ENCODE peak calls at places on chromosomes 1 and 21, in four cellular contexts. H is GM12878, W is HepG2, P is H1. K is an unnamed sample.

GRCh38 chr1:15110867-15111230 is 42.7 kb upstream of the TMEM51 start:
- DNase-seq in H (no peak), W (peak; percentile 34), P (no peak), K (peak; percentile 30)

GRCh38 chr1:81672766-81673165 is 128.0 kb upstream of the ADGRL2 start:
- DNase-seq in H (no peak), W (no peak), P (no peak), K (no peak)

GRCh38 chr1:168202941-168203654 is 22.7 kb upstream of the SFT2D2 start:
- DNase-seq in H (no peak), W (peak; percentile 85), P (no peak), K (no peak)

GRCh38 chr21:18759267-18759666 is 355.7 kb upstream of the TMPRSS15 start:
- DNase-seq in H (no peak), W (no peak), P (no peak), K (no peak)

GRCh38 chr1:18901952-18902522 is 318 bp downstream of the ALDH4A1 start:
- DNase-seq in H (no peak), W (no peak), P (no peak), K (peak; percentile 34)

GRCh38 chr1:234836045-234836681 is 226.2 kb upstream of the IRF2BP2 start:
- DNase-seq in H (no peak), W (no peak), P (no peak), K (no peak)

GRCh38 chr1:222815367-222815765 is 527 bp downstream of the DISP1 start:
- DNase-seq in H (no peak), W (no peak), P (no peak), K (peak; percentile 11)

GRCh38 chr1:145962157-145963102 is 1.9 kb downstream of the ANKRD34A start:
- DNase-seq in H (no peak), W (no peak), P (no peak), K (no peak)

GRCh38 chr1:74467786-74468377 is 44.5 kb downstream of the LRRC53 start:
- DNase-seq in H (no peak), W (no peak), P (no peak), K (no peak)

GRCh38 chr1:222821239-222821638 is 6.4 kb downstream of the DISP1 start:
- DNase-seq in H (no peak), W (no peak), P (no peak), K (no peak)

DNA sequence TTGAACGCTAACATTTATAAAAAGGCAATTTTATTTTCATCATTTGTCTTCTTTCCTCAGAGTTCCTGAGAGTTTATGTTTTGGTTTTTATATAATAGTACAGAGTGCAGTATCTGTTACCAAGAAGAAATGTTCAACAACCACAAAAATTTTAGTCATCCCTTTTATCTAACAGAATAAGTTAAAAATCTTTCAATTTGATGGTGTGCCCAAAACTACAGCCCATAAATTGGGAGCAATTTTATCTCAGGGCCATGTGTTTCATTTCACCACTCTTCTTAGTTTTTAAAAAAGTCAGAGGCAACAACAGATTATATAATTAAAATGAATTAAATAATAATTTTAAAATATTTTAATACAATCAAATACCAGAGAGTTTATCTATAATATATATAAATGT is 37.1 kb downstream of the NEXN start:
- DNase-seq in H (no peak), W (no peak), P (no peak), K (no peak)
- TF ChIP-seq ATF2 in H (no peak), W (no peak), P (no peak), K (no peak)

GRCh38 chr1:97308131-97308530 is 586.5 kb downstream of the PTBP2 start:
- DNase-seq in H (no peak), W (no peak), P (no peak), K (no peak)

GRCh38 chr1:97307151-97307550 is 585.6 kb downstream of the PTBP2 start:
- DNase-seq in H (no peak), W (no peak), P (no peak), K (no peak)

GRCh38 chr1:97304366-97304765 is 582.8 kb downstream of the PTBP2 start:
- DNase-seq in H (no peak), W (no peak), P (no peak), K (no peak)

DNA sequence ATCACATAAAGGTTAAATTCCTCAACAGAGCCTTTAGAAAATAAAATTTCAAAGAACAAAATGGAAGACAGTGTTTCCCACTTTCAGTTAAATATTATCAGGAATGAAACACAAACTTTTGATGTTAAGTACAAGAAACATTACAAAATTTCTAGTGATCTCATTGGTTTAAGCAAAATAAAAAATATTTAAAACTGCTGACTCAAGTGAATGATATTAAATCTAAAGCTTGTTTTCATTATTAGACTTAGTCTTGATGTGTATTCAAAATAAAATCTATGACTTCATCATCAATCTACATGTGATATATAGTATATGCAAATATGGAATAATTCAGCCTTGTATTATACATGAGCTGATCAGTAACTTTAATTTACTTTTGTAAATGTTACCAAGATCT is 584.9 kb downstream of the PTBP2 start:
- DNase-seq in H (no peak), W (no peak), P (no peak), K (no peak)
- TF ChIP-seq ATF3 in H (no peak), W (no peak), P (no peak), K (no peak)

GRCh38 chr1:227316456-227316855 is 1.8 kb downstream of the CDC42BPA start:
- DNase-seq in H (no peak), W (no peak), P (no peak), K (no peak)

GRCh38 chr1:227318852-227319607 is 738 bp upstream of the CDC42BPA start:
- DNase-seq in H (no peak), W (peak; percentile 45), P (peak; percentile 54), K (peak; percentile 56)

GRCh38 chr1:227316941-227317540 is 1.3 kb downstream of the CDC42BPA start:
- DNase-seq in H (no peak), W (no peak), P (no peak), K (peak; percentile 45)

GRCh38 chr1:227317541-227318002 is 720 bp downstream of the CDC42BPA start:
- DNase-seq in H (no peak), W (peak; percentile 44), P (peak; percentile 17), K (peak; percentile 68)

DNA sequence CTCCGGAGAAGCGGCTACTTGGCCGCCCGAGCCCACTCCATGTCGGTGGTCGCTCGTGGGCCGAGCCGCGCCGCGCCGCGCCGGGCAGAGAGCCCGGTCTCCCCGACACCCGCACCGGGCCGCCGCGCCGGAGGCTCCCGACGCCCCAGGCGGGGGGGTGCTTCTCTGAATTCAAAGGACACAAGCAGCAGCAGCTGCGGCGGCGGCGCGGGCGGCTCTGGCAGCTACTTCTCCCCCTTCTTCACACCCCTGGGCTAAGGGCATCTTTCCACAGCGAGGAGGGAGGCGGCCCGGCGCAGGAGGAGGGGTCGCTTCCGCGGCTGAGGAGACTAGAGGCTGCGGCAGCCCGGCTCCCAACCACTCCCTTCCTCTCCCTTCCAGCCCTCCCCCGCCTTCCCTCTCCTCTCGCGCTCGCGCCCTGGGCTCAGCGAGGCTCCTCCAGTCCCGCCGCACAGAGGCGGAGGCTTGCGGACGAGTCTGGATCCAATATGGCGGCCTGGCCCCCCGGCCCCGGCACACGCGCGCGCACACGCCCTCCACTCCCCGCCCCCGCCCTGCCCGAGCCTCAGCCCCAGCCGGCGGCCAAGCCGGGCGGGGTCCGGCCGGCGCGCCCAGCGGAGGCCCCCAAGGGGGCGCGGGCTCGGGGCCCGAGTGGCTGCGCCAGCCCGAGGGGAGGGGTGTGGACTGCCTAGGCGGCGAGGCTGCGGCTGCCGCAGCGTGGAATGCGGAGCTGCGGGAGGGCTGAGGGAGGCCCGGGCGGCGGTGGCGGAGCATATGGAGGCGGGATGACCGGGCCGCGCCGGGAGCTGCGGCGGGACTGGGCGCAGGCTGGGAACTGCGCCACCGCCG is at the start of gene CDC42BPA:
- DNase-seq in H (no peak), W (peak; percentile 46), P (peak; percentile 19), K (peak; percentile 95)
- TF ChIP-seq POLR2A in H (no peak), W (peak; percentile 62), P (peak; percentile 6), K (peak; percentile 83)

GRCh38 chr1:56472860-56473259 is 106.5 kb downstream of the PLPP3 start:
- DNase-seq in H (peak; percentile 54), W (no peak), P (no peak), K (no peak)

GRCh38 chr1:56477164-56478111 is 101.9 kb downstream of the PLPP3 start:
- DNase-seq in H (peak; percentile 17), W (peak; percentile 85), P (peak; percentile 54), K (no peak)

GRCh38 chr1:56469640-56470371 is 109.6 kb downstream of the PLPP3 start:
- DNase-seq in H (no peak), W (no peak), P (no peak), K (no peak)

GRCh38 chr1:56478734-56479133 is 100.6 kb downstream of the PLPP3 start:
- DNase-seq in H (no peak), W (no peak), P (no peak), K (no peak)

GRCh38 chr1:56473582-56474270 is 105.6 kb downstream of the PLPP3 start:
- DNase-seq in H (no peak), W (no peak), P (no peak), K (no peak)
- TF ChIP-seq ATF2 in H (no peak), W (no peak), P (no peak), K (no peak)

GRCh38 chr1:86706018-86706417 is 1.6 kb downstream of the SH3GLB1 start:
- DNase-seq in H (no peak), W (peak; percentile 9), P (no peak), K (peak; percentile 11)
- TF ChIP-seq ATF3 in H (no peak), W (no peak), P (no peak), K (no peak)

DNA sequence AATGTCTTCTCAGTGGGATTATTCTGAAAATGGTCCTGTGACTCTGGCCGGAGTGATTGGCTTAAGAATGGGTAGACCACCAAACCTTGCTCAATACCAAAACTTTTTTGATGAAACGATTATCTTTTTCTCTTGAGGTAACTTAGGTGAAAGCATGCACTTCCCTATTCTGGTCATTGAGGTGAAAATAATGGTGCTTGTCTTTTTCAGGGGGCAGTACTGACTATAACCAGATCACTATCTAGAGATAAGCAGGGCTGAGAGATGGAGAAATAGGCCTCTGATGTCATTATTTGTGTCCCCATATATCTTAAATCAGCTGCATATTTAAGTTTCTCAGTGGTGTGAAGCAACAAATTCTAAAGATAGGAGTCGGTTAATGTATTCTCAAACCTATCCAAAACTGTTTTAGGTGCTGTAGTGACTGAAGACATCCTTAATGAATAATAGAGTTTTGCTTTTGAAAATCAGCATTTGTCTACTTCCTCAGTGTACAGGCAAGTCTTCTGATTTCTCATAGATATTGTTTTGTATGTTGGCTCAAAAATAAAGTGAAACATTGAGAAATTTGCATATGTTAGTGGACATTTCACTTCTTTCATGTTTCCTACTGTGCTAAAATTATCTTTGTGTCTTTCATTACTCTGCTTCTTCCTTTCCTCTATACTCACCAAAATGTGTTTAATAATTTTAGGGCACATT is 735.3 kb upstream of the ADGRL4 start:
- DNase-seq in H (peak; percentile 7), W (no peak), P (no peak), K (no peak)
- TF ChIP-seq POLR2A in H (no peak), W (no peak), P (no peak), K (no peak)

DNA sequence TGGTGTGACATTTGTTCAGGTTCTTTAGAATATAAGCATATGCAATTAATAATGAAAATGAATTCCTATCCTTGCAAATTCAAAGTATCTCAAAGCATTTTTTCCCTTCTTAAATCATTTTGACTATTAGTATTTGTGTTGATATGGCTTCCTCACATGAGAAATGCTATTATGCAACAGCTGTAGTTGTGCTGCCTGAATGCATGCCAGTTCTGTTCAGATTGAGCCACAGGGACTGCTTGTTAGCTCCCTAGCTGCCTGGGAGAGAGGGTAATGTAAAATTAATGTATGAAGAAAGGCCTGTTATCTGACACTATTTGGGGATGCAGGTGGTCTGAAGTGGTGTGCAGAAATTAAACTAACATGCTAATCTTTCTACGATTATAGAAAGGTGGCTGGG is 45.5 kb downstream of the CACHD1 start:
- DNase-seq in H (no peak), W (no peak), P (no peak), K (no peak)
- TF ChIP-seq ATF2 in H (no peak), W (no peak), P (no peak), K (no peak)

DNA sequence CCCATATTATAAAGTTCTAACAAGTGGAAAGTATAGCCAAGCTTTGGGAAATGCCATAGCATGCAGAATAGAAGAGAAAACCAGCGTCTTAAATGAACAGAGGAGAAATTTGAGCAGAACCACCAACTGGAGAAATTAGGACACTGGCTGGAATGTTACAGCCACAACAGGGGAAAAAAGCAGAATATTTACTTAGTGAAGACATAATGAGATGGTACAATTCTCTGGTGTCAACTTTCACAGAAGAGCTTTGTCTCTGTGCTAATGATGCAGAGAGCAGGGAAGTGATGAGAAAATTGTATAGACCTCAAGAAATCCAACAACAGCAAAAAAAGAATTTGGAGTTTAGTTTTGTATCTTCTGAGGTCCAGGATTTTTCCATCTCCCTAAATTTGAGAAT is 249.7 kb downstream of the KIF26B start:
- DNase-seq in H (no peak), W (no peak), P (no peak), K (no peak)
- TF ChIP-seq ATF3 in H (no peak), W (no peak), P (no peak), K (no peak)

K was measured in K562.